ENCODE peak calls at places on chromosomes 5 and 9, in four cellular contexts. V, K, D and N are unnamed samples.

GRCh38 chr5:137370511-137371071 is 128.5 kb downstream of the SPOCK1 start:
- DNase-seq in V (no peak), K (no peak), D (no peak), N (peak)

GRCh38 chr9:17802249-17802857 is 223.5 kb downstream of the SH3GL2 start:
- DNase-seq in V (peak), K (peak), D (no peak), N (peak)

GRCh38 chr5:179239256-179240135 is 105.8 kb downstream of the ADAMTS2 start:
- DNase-seq in V (no peak), D (no peak), K (no peak), N (no peak)

GRCh38 chr9:29669613-29670012 is 2096.3 kb upstream of the C9orf72 start:
- DNase-seq in D (no peak), K (no peak), V (no peak), N (no peak)

GRCh38 chr5:110262754-110263153 is 463.7 kb downstream of the TMEM232 start:
- DNase-seq in V (no peak), D (no peak), K (no peak), N (no peak)

GRCh38 chr5:74384851-74385250 is 255.7 kb downstream of the ENC1 start:
- DNase-seq in D (no peak), K (no peak), V (no peak), N (no peak)

GRCh38 chr5:162444129-162444762 is 376.7 kb downstream of the GABRG2 start:
- DNase-seq in D (no peak), V (no peak), K (no peak), N (no peak)

GRCh38 chr5:142618125-142618524 is 67.8 kb downstream of the FGF1 start:
- DNase-seq in V (no peak), K (peak), D (no peak), N (peak)

GRCh38 chr5:180689071-180689694 is 39.8 kb upstream of the FLT4 start:
- DNase-seq in V (no peak), K (no peak), D (no peak), N (no peak)

GRCh38 chr5:61298066-61298465 is 34.0 kb upstream of the ZSWIM6 start:
- DNase-seq in V (no peak), D (no peak), K (no peak), N (no peak)

GRCh38 chr9:136119259-136120118 is 814 bp upstream of the TMEM250 start:
- DNase-seq in D (no peak), V (no peak), K (peak), N (no peak)

GRCh38 chr5:43854697-43855292 is 251.8 kb downstream of the NNT start:
- DNase-seq in D (no peak), V (no peak), K (no peak), N (no peak)

GRCh38 chr5:10201223-10201868 is 48.3 kb downstream of the ATPSCKMT start:
- DNase-seq in V (no peak), D (no peak), K (peak), N (no peak)

GRCh38 chr9:128245293-128246151 is 30.3 kb downstream of the GOLGA2 start:
- DNase-seq in D (no peak), V (no peak), K (no peak), N (no peak)

GRCh38 chr9:115261656-115262081 is 143.7 kb upstream of the TNC start:
- DNase-seq in K (peak), V (no peak), D (no peak), N (peak)

GRCh38 chr5:150245111-150245789 is 44.3 kb downstream of the CAMK2A start:
- DNase-seq in D (no peak), K (no peak), V (no peak), N (no peak)

GRCh38 chr5:32489791-32490581 is 45.4 kb upstream of the ZFR start:
- DNase-seq in K (peak), D (peak), V (peak), N (peak)

GRCh38 chr5:7246312-7246711 is 149.6 kb upstream of the ADCY2 start:
- DNase-seq in D (no peak), V (no peak), K (no peak), N (no peak)

GRCh38 chr9:128232811-128233428 is 29.7 kb downstream of the DNM1 start:
- DNase-seq in V (no peak), K (no peak), D (no peak), N (no peak)

GRCh38 chr9:109063765-109064164 is 50.5 kb upstream of the CTNNAL1 start:
- DNase-seq in D (no peak), V (no peak), K (peak), N (no peak)

GRCh38 chr9:133699546-133699945 is 38.6 kb downstream of the SARDH start:
- DNase-seq in V (no peak), D (no peak), K (no peak), N (no peak)